ENCODE peak calls at places on chromosomes 16 and 17, in ten cellular contexts. L, Z, A, D, R, I, E, C, W and Q are unnamed samples.

GRCh38 chr17:59802160-59802559 is 90.6 kb downstream of the TUBD1 start:
- DNase-seq in R (no peak), I (no peak), A (no peak), W (no peak), E (no peak), D (no peak), Z (no peak), C (no peak), L (no peak), Q (no peak)

GRCh38 chr17:4740025-4740351 is 260 bp upstream of the CXCL16 start:
- DNase-seq in C (no peak), A (no peak), R (no peak), D (no peak), W (no peak), Z (no peak), L (no peak), E (no peak), I (no peak), Q (no peak)

GRCh38 chr17:56471661-56472060 is 121.8 kb upstream of the NOG start:
- DNase-seq in A (no peak), D (no peak), L (no peak), I (no peak), W (no peak), R (no peak), E (peak; percentile 31), C (no peak), Z (no peak), Q (no peak)

GRCh38 chr16:87464691-87465300 is 28.0 kb downstream of the ZCCHC14 start:
- DNase-seq in Z (no peak), R (no peak), E (peak; percentile 91), C (peak; percentile 66), L (no peak), I (peak; percentile 69), A (no peak), D (peak; percentile 82), W (peak; percentile 83), Q (no peak)

GRCh38 chr17:62652251-62653001 is 25.0 kb downstream of the MRC2 start:
- DNase-seq in R (peak; percentile 88), A (no peak), D (no peak), L (peak; percentile 62), I (no peak), E (peak; percentile 85), C (peak; percentile 63), Z (peak; percentile 30), W (peak; percentile 89), Q (peak; percentile 43)

GRCh38 chr17:66255112-66255511 is 25.9 kb upstream of the APOH start:
- DNase-seq in W (no peak), I (peak; percentile 92), A (no peak), Z (peak; percentile 26), E (peak; percentile 78), L (peak; percentile 45), D (peak; percentile 57), R (no peak), C (no peak), Q (peak; percentile 68)

GRCh38 chr17:39306509-39307212 is 80.9 kb upstream of the STAC2 start:
- DNase-seq in A (no peak), L (no peak), R (no peak), D (no peak), W (no peak), E (peak; percentile 25), Z (peak; percentile 43), I (no peak), C (no peak), Q (no peak)

GRCh38 chr16:53509906-53510703 is 7.1 kb upstream of the AKTIP start:
- DNase-seq in C (peak; percentile 62), E (peak; percentile 66), W (peak; percentile 86), I (peak; percentile 66), A (no peak), D (peak; percentile 78), L (peak; percentile 47), Z (peak; percentile 75), R (peak; percentile 88), Q (peak; percentile 76)

GRCh38 chr17:44000141-44000860 is 4.1 kb upstream of the NAGS start:
- DNase-seq in W (no peak), I (no peak), Z (no peak), E (no peak), A (no peak), L (no peak), R (no peak), D (no peak), C (no peak), Q (no peak)